ENCODE peak calls at places on chromosomes 2 and 18, in ten cellular contexts. T, X, K, F, Z, U, H, O, A and B are unnamed samples.

GRCh38 chr18:73840319-73841065 is 307.1 kb downstream of the FBXO15 start:
- DNase-seq in F (no peak), H (no peak), O (no peak), U (peak; percentile 20), A (no peak), K (no peak), X (no peak), T (no peak), Z (no peak), B (no peak)

GRCh38 chr18:75638597-75639467 is 211.3 kb upstream of the SMIM21 start:
- DNase-seq in H (peak; percentile 53), O (peak; percentile 60), K (peak; percentile 33), A (no peak), X (no peak), T (no peak), Z (no peak), F (no peak), U (no peak), B (peak; percentile 52)

GRCh38 chr2:55176094-55176415 is 56.0 kb downstream of the CLHC1 start:
- DNase-seq in U (no peak), F (no peak), O (no peak), T (no peak), A (no peak), K (no peak), H (no peak), X (no peak), Z (no peak), B (no peak)

GRCh38 chr2:229196448-229196847 is 74.6 kb downstream of the PID1 start:
- DNase-seq in F (no peak), K (no peak), Z (no peak), T (no peak), H (no peak), U (no peak), O (no peak), A (no peak), X (no peak), B (no peak)

GRCh38 chr2:73085691-73086090 is 14.2 kb upstream of the SFXN5 start:
- DNase-seq in U (peak; percentile 92), A (peak; percentile 87), T (peak; percentile 82), F (peak; percentile 47), X (peak; percentile 72), O (peak; percentile 63), H (peak; percentile 96), Z (peak; percentile 96), K (peak; percentile 84), B (peak; percentile 24)

GRCh38 chr2:16613475-16613874 is 52.2 kb downstream of the CYRIA start:
- DNase-seq in T (no peak), Z (no peak), O (no peak), A (peak; percentile 42), K (no peak), U (no peak), F (no peak), H (no peak), X (no peak), B (no peak)

GRCh38 chr18:12307871-12308385 is at the start of gene TUBB6:
- DNase-seq in U (peak; percentile 64), Z (peak; percentile 95), K (peak; percentile 79), T (peak; percentile 88), F (no peak), A (peak; percentile 24), H (peak; percentile 81), O (peak; percentile 81), X (no peak), B (no peak)

GRCh38 chr2:139366659-139367058 is 586.5 kb upstream of the NXPH2 start:
- DNase-seq in X (no peak), F (no peak), A (no peak), K (no peak), T (no peak), U (no peak), H (no peak), O (no peak), Z (no peak), B (no peak)

GRCh38 chr2:8297376-8298213 is 384.3 kb upstream of the ID2 start:
- DNase-seq in K (no peak), F (no peak), H (no peak), T (no peak), U (no peak), A (no peak), Z (no peak), X (no peak), O (no peak), B (no peak)

GRCh38 chr2:8296340-8296739 is 385.5 kb upstream of the ID2 start:
- DNase-seq in A (no peak), O (no peak), H (no peak), X (no peak), Z (no peak), T (no peak), K (no peak), F (no peak), U (no peak), B (no peak)

GRCh38 chr2:8300216-8300615 is 381.6 kb upstream of the ID2 start:
- DNase-seq in X (no peak), U (no peak), F (no peak), Z (no peak), T (no peak), A (no peak), K (no peak), H (no peak), O (no peak), B (no peak)

GRCh38 chr2:8300905-8301304 is 381.0 kb upstream of the ID2 start:
- DNase-seq in U (no peak), A (no peak), O (no peak), F (no peak), Z (no peak), K (no peak), H (no peak), X (no peak), T (no peak), B (no peak)

DNA sequence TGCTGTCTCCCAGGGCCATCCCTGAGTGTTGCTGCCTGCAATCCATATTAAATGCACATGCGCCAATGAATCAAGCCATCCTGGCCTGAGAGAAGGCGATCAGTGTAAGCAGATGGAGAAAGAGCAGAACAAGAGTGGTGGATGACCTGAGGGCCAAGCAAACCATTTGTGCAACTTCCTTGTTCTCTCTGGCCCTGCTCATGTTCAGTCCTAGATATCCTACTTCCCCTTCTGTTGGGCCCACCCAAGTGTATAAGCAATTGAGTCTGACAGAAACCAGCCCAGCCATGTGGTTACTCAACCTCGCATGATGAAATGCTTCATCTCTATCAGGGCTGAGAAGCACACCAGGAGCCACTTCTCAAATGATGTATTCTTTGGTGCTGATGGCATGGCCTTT is 383.1 kb upstream of the ID2 start:
- DNase-seq in X (no peak), T (no peak), Z (no peak), K (no peak), H (no peak), O (no peak), A (no peak), F (no peak), U (no peak), B (no peak)
- H3K27ac ChIP-seq in X (no peak overlapping the region), T (no peak overlapping the region), Z (no peak overlapping the region), K (no peak overlapping the region), H (no peak overlapping the region), O (no peak overlapping the region), A (no peak overlapping the region), F (no peak overlapping the region), U (no peak overlapping the region), B (no peak overlapping the region)

GRCh38 chr2:113894156-113894743 is 4.4 kb downstream of the ACTR3 start:
- DNase-seq in T (peak; percentile 87), H (no peak), O (peak; percentile 93), F (no peak), A (peak; percentile 23), U (peak; percentile 41), K (no peak), Z (no peak), X (no peak), B (no peak)

GRCh38 chr2:113895819-113896563 is 6.1 kb downstream of the ACTR3 start:
- DNase-seq in T (no peak), F (no peak), K (no peak), X (no peak), O (no peak), U (no peak), Z (no peak), A (no peak), H (no peak), B (no peak)

GRCh38 chr2:113892004-113892740 is 2.3 kb downstream of the ACTR3 start:
- DNase-seq in T (no peak), H (no peak), F (no peak), X (no peak), O (no peak), K (no peak), Z (no peak), U (no peak), A (no peak), B (no peak)

GRCh38 chr2:113896791-113897190 is 6.9 kb downstream of the ACTR3 start:
- DNase-seq in Z (no peak), A (no peak), T (no peak), H (no peak), F (no peak), U (no peak), O (peak; percentile 19), X (no peak), K (no peak), B (no peak)

GRCh38 chr2:113895301-113895700 is 5.4 kb downstream of the ACTR3 start:
- DNase-seq in U (no peak), Z (no peak), H (no peak), F (no peak), A (no peak), X (no peak), K (no peak), O (no peak), T (peak; percentile 69), B (no peak)
- H3K27ac ChIP-seq in U (no peak overlapping the region), Z (no peak overlapping the region), H (no peak overlapping the region), F (peak overlapping the region; percentile 65), A (peak overlapping the region; percentile 84), X (no peak overlapping the region), K (no peak overlapping the region), O (no peak overlapping the region), T (peak overlapping the region; percentile 91), B (no peak overlapping the region)

GRCh38 chr2:230322561-230323384 is 4.2 kb upstream of the SP140L start:
- DNase-seq in A (no peak), X (no peak), K (no peak), F (no peak), H (no peak), Z (no peak), O (no peak), U (no peak), T (no peak), B (no peak)
- H3K27ac ChIP-seq in A (no peak overlapping the region), X (no peak overlapping the region), K (no peak overlapping the region), F (no peak overlapping the region), H (no peak overlapping the region), Z (no peak overlapping the region), O (no peak overlapping the region), U (no peak overlapping the region), T (no peak overlapping the region), B (no peak overlapping the region)

GRCh38 chr18:76759056-76759455 is 63.3 kb upstream of the ZNF236 start:
- DNase-seq in U (no peak), O (no peak), Z (no peak), X (no peak), A (no peak), K (no peak), F (no peak), H (no peak), T (no peak), B (no peak)

GRCh38 chr18:76754381-76754780 is 68.0 kb upstream of the ZNF236 start:
- DNase-seq in U (no peak), K (no peak), F (no peak), T (no peak), X (no peak), A (no peak), O (no peak), H (no peak), Z (no peak), B (no peak)

GRCh38 chr18:76757343-76757742 is 65.0 kb upstream of the ZNF236 start:
- DNase-seq in O (no peak), U (no peak), X (no peak), H (no peak), K (no peak), A (no peak), T (no peak), F (no peak), Z (no peak), B (no peak)

GRCh38 chr18:76757925-76758324 is 64.4 kb upstream of the ZNF236 start:
- DNase-seq in K (no peak), F (no peak), O (no peak), T (no peak), H (no peak), A (no peak), Z (no peak), U (no peak), X (no peak), B (no peak)

GRCh38 chr18:76756491-76757288 is 65.7 kb upstream of the ZNF236 start:
- DNase-seq in O (no peak), U (no peak), T (no peak), Z (no peak), X (no peak), A (no peak), H (no peak), K (no peak), F (no peak), B (no peak)
- H3K27ac ChIP-seq in O (no peak overlapping the region), U (no peak overlapping the region), T (no peak overlapping the region), Z (no peak overlapping the region), X (no peak overlapping the region), A (no peak overlapping the region), H (no peak overlapping the region), K (no peak overlapping the region), F (no peak overlapping the region), B (no peak overlapping the region)